ENCODE peak calls at places on chromosomes 4 and X, in four cellular contexts. P, M, K and S are unnamed samples.

GRCh38 chr4:183300660-183301059 is 19.4 kb downstream of the CLDN22 start:
- DNase-seq in P (no peak), K (peak), M (no peak), S (no peak)

GRCh38 chr4:30722916-30723270 is 2.7 kb downstream of the PCDH7 start:
- DNase-seq in K (no peak), M (no peak), P (peak), S (peak)

GRCh38 chrX:111376897-111377601 is 34.9 kb downstream of the DCX start:
- DNase-seq in P (no peak), M (no peak), K (no peak), S (no peak)

GRCh38 chrX:72478351-72478750 is 94.3 kb downstream of the HDAC8 start:
- DNase-seq in P (no peak), K (no peak), M (no peak), S (no peak)

GRCh38 chr4:99983289-99983943 is 33.3 kb upstream of the H2AZ1 start:
- DNase-seq in K (no peak), P (no peak), M (no peak), S (no peak)

GRCh38 chr4:104416725-104417363 is 77.8 kb downstream of the CXXC4 start:
- DNase-seq in M (no peak), K (no peak), P (no peak), S (peak)

GRCh38 chr4:156615066-156615514 is 356.5 kb downstream of the PDGFC start:
- DNase-seq in M (no peak), P (no peak), K (no peak), S (no peak)

GRCh38 chr4:98996056-98996941 is 778 bp downstream of the METAP1 start:
- DNase-seq in M (no peak), K (peak), P (no peak), S (peak)

GRCh38 chrX:72306085-72306801 is 529 bp upstream of the CITED1 start:
- DNase-seq in K (peak), P (peak), M (no peak), S (no peak)

GRCh38 chr4:104489731-104490095 is 5.0 kb downstream of the CXXC4 start:
- DNase-seq in P (no peak), K (no peak), M (no peak), S (no peak)

GRCh38 chr4:153232768-153233167 is 28.5 kb downstream of the TRIM2 start:
- DNase-seq in M (no peak), P (no peak), K (peak), S (peak)

GRCh38 chr4:8035371-8035780 is 95.7 kb upstream of the AFAP1 start:
- DNase-seq in M (no peak), P (no peak), K (no peak), S (no peak)

GRCh38 chr4:94714360-94714759 is 43.4 kb upstream of the BMPR1B start:
- DNase-seq in K (no peak), M (no peak), P (no peak), S (no peak)

GRCh38 chr4:148914301-148914700 is 472.1 kb upstream of the NR3C2 start:
- DNase-seq in P (no peak), K (no peak), M (no peak), S (no peak)

GRCh38 chr4:10260777-10261176 is 144.2 kb upstream of the WDR1 start:
- DNase-seq in M (no peak), K (no peak), P (no peak), S (no peak)

GRCh38 chr4:94852601-94853000 is 94.8 kb downstream of the BMPR1B start:
- DNase-seq in P (no peak), M (no peak), K (no peak), S (no peak)

GRCh38 chr4:128600996-128601857 is 208.3 kb upstream of the JADE1 start:
- DNase-seq in P (no peak), M (no peak), K (peak), S (peak)

GRCh38 chr4:43360296-43360695 is 467.8 kb downstream of the GRXCR1 start:
- DNase-seq in P (no peak), K (no peak), M (no peak), S (no peak)

GRCh38 chr4:159455675-159456235 is 352.9 kb downstream of the RAPGEF2 start:
- DNase-seq in P (no peak), K (peak), M (no peak), S (no peak)

GRCh38 chrX:69034451-69034850 is 130.8 kb downstream of the PJA1 start:
- DNase-seq in P (peak), K (no peak), M (no peak), S (no peak)

GRCh38 chr4:155597281-155597680 is 69.4 kb upstream of the GUCY1A1 start:
- DNase-seq in M (no peak), P (no peak), K (no peak), S (no peak)

GRCh38 chrX:153763989-153764755 is at the start of gene PLXNB3:
- DNase-seq in K (peak), M (peak), P (peak), S (peak)

GRCh38 chrX:130108647-130109428 is 1.5 kb downstream of the ELF4 start:
- DNase-seq in M (no peak), K (peak), P (no peak), S (no peak)

GRCh38 chrX:130110379-130111219 is at the start of gene ELF4:
- DNase-seq in M (peak), P (peak), K (peak), S (peak)

GRCh38 chrX:130109429-130110378 is 593 bp downstream of the ELF4 start:
- DNase-seq in K (peak), M (no peak), P (peak), S (no peak)

GRCh38 chrX:130111935-130112221 is 1.6 kb upstream of the ELF4 start:
- DNase-seq in K (no peak), M (no peak), P (no peak), S (no peak)

DNA sequence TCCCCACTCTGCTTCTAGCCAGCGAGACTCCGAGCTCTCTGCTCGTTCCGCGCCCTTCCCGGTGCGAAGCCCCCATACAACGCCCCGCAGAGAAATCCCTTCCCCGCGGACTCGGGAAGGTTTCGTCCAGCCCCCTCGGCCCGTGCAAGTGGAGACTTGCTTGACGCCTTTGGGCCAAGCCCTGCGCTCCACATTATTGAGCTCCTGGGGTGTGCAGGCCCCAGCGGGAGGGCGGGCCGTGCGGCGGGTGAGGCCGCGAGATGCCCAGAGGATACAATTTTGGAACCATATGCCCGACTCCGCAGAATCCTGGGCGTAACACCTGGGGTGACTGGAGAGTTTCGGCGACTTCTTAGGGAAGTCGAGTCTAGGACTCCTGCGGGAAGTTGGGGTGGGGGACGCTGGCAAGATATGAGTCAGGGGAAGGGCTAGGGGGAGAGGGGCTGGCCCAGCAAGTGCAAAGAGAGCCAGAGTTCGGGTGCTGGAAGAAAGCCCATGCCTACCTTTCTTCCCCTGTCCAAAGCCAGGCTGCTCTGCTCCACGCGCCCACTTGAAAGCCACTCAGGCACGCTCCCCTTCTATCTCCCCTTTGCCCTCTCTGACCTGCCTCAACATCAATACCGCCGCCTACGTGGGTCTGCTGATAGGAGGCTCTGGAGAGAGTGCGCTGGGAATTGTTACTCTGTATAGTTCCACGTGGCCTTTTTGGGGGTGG is 1.1 kb upstream of the ELF4 start:
- DNase-seq in P (no peak), M (no peak), K (no peak), S (no peak)
- H3K27ac ChIP-seq in P (peak), M (peak), K (peak), S (no peak)

GRCh38 chr4:60865238-60865637 is 334.9 kb upstream of the ADGRL3 start:
- DNase-seq in M (no peak), K (peak), P (no peak), S (no peak)
- TF ChIP-seq CTCF in M (peak), K (peak), P (no peak), S (no peak)

GRCh38 chrX:16885628-16886027 is 15.5 kb upstream of the RBBP7 start:
- DNase-seq in M (no peak), P (no peak), K (no peak), S (no peak)

GRCh38 chrX:16876696-16877095 is 6.5 kb upstream of the RBBP7 start:
- DNase-seq in P (no peak), M (no peak), K (no peak), S (no peak)

GRCh38 chrX:16883487-16883804 is 13.3 kb upstream of the RBBP7 start:
- DNase-seq in P (no peak), K (no peak), M (no peak), S (no peak)

GRCh38 chrX:16882702-16883486 is 12.7 kb upstream of the RBBP7 start:
- DNase-seq in K (peak), M (peak), P (peak), S (peak)

DNA sequence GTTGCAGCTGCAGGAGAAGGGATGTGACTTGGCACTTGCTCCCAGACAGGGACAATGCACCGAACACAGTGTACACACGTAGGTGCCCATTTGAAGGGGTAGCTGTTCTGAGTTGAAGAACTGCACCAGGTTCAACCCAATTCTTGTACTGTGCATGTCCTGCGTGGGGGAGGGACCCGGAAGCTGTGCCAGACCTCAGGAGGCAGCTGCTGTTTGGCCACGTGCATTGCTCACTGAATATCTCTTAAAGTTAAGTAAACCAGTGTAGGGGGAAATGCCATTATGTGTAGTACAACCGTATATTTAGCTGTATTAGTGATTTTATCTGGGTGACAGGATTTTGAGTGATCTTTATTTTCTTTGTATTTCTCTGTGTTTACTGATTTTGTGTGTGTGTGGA is 12.0 kb upstream of the RBBP7 start:
- DNase-seq in P (no peak), M (no peak), K (peak), S (peak)
- H3K4me3 ChIP-seq in P (peak), M (peak), K (peak), S (no peak)

DNA sequence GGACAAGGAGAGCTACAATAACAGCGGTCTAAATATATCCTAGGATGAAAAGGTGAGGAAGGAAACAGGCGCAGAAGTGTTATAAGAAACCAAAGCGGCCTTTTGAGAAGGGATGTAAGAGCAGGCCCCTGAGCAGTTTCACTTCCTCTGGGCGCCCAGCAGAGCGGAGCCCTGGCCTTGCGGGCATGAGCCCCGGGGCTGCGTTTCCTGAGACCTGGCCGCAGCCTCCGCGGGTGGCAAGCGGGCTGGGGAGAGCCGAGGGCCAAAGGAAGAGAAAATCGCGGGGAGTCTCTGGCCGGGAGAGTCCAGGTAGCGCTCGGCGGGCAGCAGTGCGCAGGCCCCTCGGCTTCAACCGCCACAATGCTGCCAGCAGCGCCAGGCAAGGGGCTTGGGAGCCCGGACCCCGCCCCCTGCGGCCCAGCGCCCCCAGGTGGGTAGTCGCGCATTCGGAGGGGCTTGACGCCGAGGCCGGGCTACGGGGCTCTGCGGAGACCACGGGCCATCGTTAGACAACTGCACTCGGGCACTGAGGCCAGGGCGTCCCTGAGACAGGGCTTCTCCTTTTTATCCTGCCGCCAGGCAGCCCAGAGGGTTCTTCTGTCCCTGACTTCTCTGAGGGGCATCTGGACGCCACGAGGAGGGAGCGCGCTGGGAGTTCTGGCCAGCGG is at the start of gene BANK1:
- DNase-seq in M (peak), P (peak), K (peak), S (peak)
- H3K27ac ChIP-seq in M (no peak), P (peak), K (peak), S (peak)

GRCh38 chr4:186942745-186943606 is 219.3 kb upstream of the FAT1 start:
- DNase-seq in M (no peak), K (no peak), P (no peak), S (peak)
- TF ChIP-seq CTCF in M (no peak), K (no peak), P (no peak), S (no peak)

DNA sequence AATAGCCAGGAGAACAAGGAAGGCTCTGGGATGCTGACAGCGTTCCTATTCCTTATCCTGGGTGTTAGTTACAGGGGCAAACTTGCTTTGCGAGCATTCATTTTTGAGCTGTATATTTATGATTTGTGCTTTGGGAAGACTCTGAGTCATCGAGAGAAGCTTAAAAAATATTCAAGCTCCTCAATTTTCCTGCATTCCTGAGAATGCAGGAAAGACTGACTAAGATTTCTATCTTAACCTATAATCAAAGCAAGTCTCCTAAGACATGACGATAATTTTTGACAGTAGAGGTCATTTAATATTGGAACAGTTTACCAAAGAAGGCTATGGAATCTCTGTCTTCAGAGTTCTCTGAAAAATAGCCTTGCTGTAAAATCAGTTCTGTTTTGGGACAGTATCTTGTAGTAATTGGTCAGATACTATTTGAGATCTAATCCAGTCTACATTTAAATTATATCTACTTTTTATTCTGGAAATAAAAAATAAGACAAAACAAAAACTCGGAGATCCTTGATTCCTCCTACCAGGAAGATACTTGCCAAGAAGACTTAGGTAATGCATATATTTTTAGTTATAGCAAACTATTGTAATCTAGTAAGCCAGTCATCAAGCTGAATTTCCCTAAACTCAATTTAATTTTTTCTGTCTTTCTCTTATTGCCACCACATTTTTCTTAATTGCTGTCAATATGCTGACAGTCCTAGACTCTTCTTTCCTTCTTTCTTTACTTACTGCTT is 31.7 kb downstream of the BBS12 start:
- DNase-seq in K (peak), P (no peak), M (no peak), S (no peak)
- H3K4me3 ChIP-seq in K (no peak), P (no peak), M (no peak), S (no peak)

GRCh38 chrX:79080131-79080530 is 64.4 kb upstream of the GPR174 start:
- DNase-seq in M (no peak), P (no peak), K (no peak), S (no peak)
- H3K27ac ChIP-seq in M (no peak), P (no peak), K (no peak), S (no peak)

DNA sequence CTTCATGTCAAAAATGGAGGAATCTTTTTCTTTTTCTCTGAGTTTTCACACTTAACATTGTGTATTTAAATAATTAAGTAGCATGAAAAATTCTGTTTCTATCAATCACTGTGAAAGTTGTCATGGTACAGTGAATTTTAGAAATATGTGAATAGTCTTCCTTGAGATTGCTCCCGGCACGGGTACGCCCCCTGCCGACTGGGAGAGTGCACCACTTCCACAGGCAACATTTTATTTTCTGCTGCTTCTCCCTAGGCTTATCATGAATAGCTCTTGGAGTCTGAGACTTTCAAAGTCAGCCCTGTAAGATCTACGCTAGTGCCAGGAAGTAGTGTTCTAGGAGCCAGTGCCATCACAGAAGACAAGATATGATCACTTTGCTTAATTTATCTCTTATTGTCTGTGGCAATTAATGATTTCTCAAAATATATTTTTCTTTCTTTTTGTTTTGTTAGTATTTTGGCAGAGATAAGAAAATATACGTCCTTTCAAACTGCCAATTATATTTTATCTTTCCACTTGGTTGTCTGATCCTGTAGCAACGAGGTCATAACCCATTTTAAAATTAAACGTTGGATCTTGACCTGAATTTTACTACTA is 763.8 kb upstream of the AADAT start:
- DNase-seq in M (peak), K (peak), P (peak), S (peak)
- TF ChIP-seq CTCF in M (peak), K (peak), P (peak), S (peak)